ENCODE peak calls at places on chromosomes 4 and X, in ten cellular contexts. One of them, this sample, is unnamed.
A peak's percentile ranks its signal among the peaks of the same experiment; 100 is the strongest.

GRCh38 chrX:46687619-46688018 is 71.3 kb downstream of the SLC9A7 start:
- DNase-seq in heart right ventricle: no peak
- DNase-seq in tibial artery: no peak
- DNase-seq in spleen: no peak
- DNase-seq in psoas muscle: no peak
- DNase-seq in heart left ventricle: no peak
- DNase-seq in neuronal stem cell: no peak
- DNase-seq in CD8-positive, alpha-beta memory T cell: no peak
- DNase-seq in cardiac muscle cell: no peak
- DNase-seq in sigmoid colon: no peak
- DNase-seq in this sample: no peak

GRCh38 chrX:67564475-67564874 is 20.7 kb downstream of the AR start:
- DNase-seq in heart left ventricle: no peak
- DNase-seq in sigmoid colon: no peak
- DNase-seq in psoas muscle: no peak
- DNase-seq in CD8-positive, alpha-beta memory T cell: no peak
- DNase-seq in neuronal stem cell: no peak
- DNase-seq in cardiac muscle cell: no peak
- DNase-seq in heart right ventricle: no peak
- DNase-seq in tibial artery: no peak
- DNase-seq in spleen: no peak
- DNase-seq in this sample: no peak

GRCh38 chr4:86264269-86264668 is 95.6 kb downstream of the MAPK10 start:
- DNase-seq in CD8-positive, alpha-beta memory T cell: no peak
- DNase-seq in cardiac muscle cell: peak; percentile 9
- DNase-seq in heart left ventricle: no peak
- DNase-seq in spleen: no peak
- DNase-seq in neuronal stem cell: no peak
- DNase-seq in sigmoid colon: no peak
- DNase-seq in tibial artery: no peak
- DNase-seq in psoas muscle: no peak
- DNase-seq in heart right ventricle: no peak
- DNase-seq in this sample: no peak

GRCh38 chr4:121272526-121272925 is 108.3 kb downstream of the QRFPR start:
- DNase-seq in psoas muscle: no peak
- DNase-seq in sigmoid colon: no peak
- DNase-seq in spleen: no peak
- DNase-seq in neuronal stem cell: no peak
- DNase-seq in cardiac muscle cell: no peak
- DNase-seq in tibial artery: no peak
- DNase-seq in heart right ventricle: no peak
- DNase-seq in CD8-positive, alpha-beta memory T cell: no peak
- DNase-seq in heart left ventricle: no peak
- DNase-seq in this sample: no peak

GRCh38 chr4:157121396-157121795 is 45.4 kb downstream of the GLRB start:
- DNase-seq in cardiac muscle cell: no peak
- DNase-seq in heart left ventricle: no peak
- DNase-seq in neuronal stem cell: no peak
- DNase-seq in heart right ventricle: no peak
- DNase-seq in psoas muscle: no peak
- DNase-seq in sigmoid colon: no peak
- DNase-seq in spleen: no peak
- DNase-seq in CD8-positive, alpha-beta memory T cell: no peak
- DNase-seq in tibial artery: no peak
- DNase-seq in this sample: no peak

GRCh38 chr4:186161138-186161537 is 30.2 kb upstream of the CYP4V2 start:
- DNase-seq in heart left ventricle: no peak
- DNase-seq in neuronal stem cell: no peak
- DNase-seq in cardiac muscle cell: no peak
- DNase-seq in psoas muscle: no peak
- DNase-seq in spleen: no peak
- DNase-seq in CD8-positive, alpha-beta memory T cell: no peak
- DNase-seq in sigmoid colon: no peak
- DNase-seq in tibial artery: no peak
- DNase-seq in heart right ventricle: no peak
- DNase-seq in this sample: no peak

GRCh38 chrX:111823068-111823467 is 52.9 kb upstream of the TRPC5OS start:
- DNase-seq in sigmoid colon: no peak
- DNase-seq in CD8-positive, alpha-beta memory T cell: no peak
- DNase-seq in heart right ventricle: no peak
- DNase-seq in neuronal stem cell: peak; percentile 39
- DNase-seq in psoas muscle: no peak
- DNase-seq in tibial artery: no peak
- DNase-seq in cardiac muscle cell: peak; percentile 55
- DNase-seq in spleen: no peak
- DNase-seq in heart left ventricle: no peak
- DNase-seq in this sample: no peak

GRCh38 chrX:357693-358471 is 28.8 kb downstream of the PPP2R3B start:
- DNase-seq in tibial artery: peak; percentile 48
- DNase-seq in psoas muscle: no peak
- DNase-seq in cardiac muscle cell: no peak
- DNase-seq in heart right ventricle: no peak
- DNase-seq in spleen: peak; percentile 78
- DNase-seq in CD8-positive, alpha-beta memory T cell: no peak
- DNase-seq in sigmoid colon: no peak
- DNase-seq in neuronal stem cell: no peak
- DNase-seq in heart left ventricle: peak; percentile 24
- DNase-seq in this sample: peak; percentile 11

GRCh38 chr4:119041951-119042560 is 93.6 kb upstream of the MYOZ2 start:
- DNase-seq in CD8-positive, alpha-beta memory T cell: peak; percentile 28
- DNase-seq in neuronal stem cell: peak; percentile 65
- DNase-seq in psoas muscle: no peak
- DNase-seq in tibial artery: peak; percentile 75
- DNase-seq in spleen: no peak
- DNase-seq in cardiac muscle cell: peak; percentile 78
- DNase-seq in heart right ventricle: no peak
- DNase-seq in heart left ventricle: no peak
- DNase-seq in sigmoid colon: peak; percentile 79
- DNase-seq in this sample: peak; percentile 2

GRCh38 chr4:3864736-3865721 is 98.8 kb downstream of the ADRA2C start:
- DNase-seq in CD8-positive, alpha-beta memory T cell: no peak
- DNase-seq in neuronal stem cell: no peak
- DNase-seq in heart right ventricle: no peak
- DNase-seq in sigmoid colon: peak; percentile 45
- DNase-seq in spleen: peak; percentile 56
- DNase-seq in cardiac muscle cell: no peak
- DNase-seq in psoas muscle: no peak
- DNase-seq in tibial artery: peak; percentile 52
- DNase-seq in heart left ventricle: no peak
- DNase-seq in this sample: no peak

GRCh38 chr4:3863841-3864734 is 97.9 kb downstream of the ADRA2C start:
- DNase-seq in neuronal stem cell: no peak
- DNase-seq in tibial artery: no peak
- DNase-seq in sigmoid colon: peak; percentile 56
- DNase-seq in psoas muscle: no peak
- DNase-seq in CD8-positive, alpha-beta memory T cell: no peak
- DNase-seq in heart right ventricle: no peak
- DNase-seq in spleen: peak; percentile 71
- DNase-seq in cardiac muscle cell: no peak
- DNase-seq in heart left ventricle: no peak
- DNase-seq in this sample: no peak

GRCh38 chr4:3861720-3862639 is 95.8 kb downstream of the ADRA2C start:
- DNase-seq in tibial artery: no peak
- DNase-seq in neuronal stem cell: no peak
- DNase-seq in psoas muscle: no peak
- DNase-seq in spleen: no peak
- DNase-seq in CD8-positive, alpha-beta memory T cell: no peak
- DNase-seq in cardiac muscle cell: no peak
- DNase-seq in heart right ventricle: no peak
- DNase-seq in heart left ventricle: no peak
- DNase-seq in sigmoid colon: no peak
- DNase-seq in this sample: no peak

GRCh38 chr4:3860913-3861636 is 94.9 kb downstream of the ADRA2C start:
- DNase-seq in heart right ventricle: no peak
- DNase-seq in neuronal stem cell: no peak
- DNase-seq in cardiac muscle cell: no peak
- DNase-seq in psoas muscle: no peak
- DNase-seq in CD8-positive, alpha-beta memory T cell: no peak
- DNase-seq in heart left ventricle: no peak
- DNase-seq in spleen: no peak
- DNase-seq in tibial artery: no peak
- DNase-seq in sigmoid colon: no peak
- DNase-seq in this sample: no peak

GRCh38 chr4:3862640-3863420 is 96.6 kb downstream of the ADRA2C start:
- DNase-seq in psoas muscle: no peak
- DNase-seq in cardiac muscle cell: no peak
- DNase-seq in sigmoid colon: no peak
- DNase-seq in spleen: peak; percentile 71
- DNase-seq in CD8-positive, alpha-beta memory T cell: no peak
- DNase-seq in heart left ventricle: peak; percentile 44
- DNase-seq in tibial artery: no peak
- DNase-seq in neuronal stem cell: peak; percentile 51
- DNase-seq in heart right ventricle: peak; percentile 38
- DNase-seq in this sample: no peak
- H3K27me3 ChIP-seq in psoas muscle: no peaks in the 10 kb centered on the region
- H3K27me3 ChIP-seq in cardiac muscle cell: peaks cover 31% of the 10 kb centered on the region
- H3K27me3 ChIP-seq in sigmoid colon: peaks cover 52% of the 10 kb centered on the region
- H3K27me3 ChIP-seq in spleen: peaks cover 66% of the 10 kb centered on the region
- H3K27me3 ChIP-seq in CD8-positive, alpha-beta memory T cell: no peaks in the 10 kb centered on the region
- H3K27me3 ChIP-seq in heart left ventricle: peaks cover 33% of the 10 kb centered on the region
- H3K27me3 ChIP-seq in tibial artery: peaks cover 98% of the 10 kb centered on the region
- H3K27me3 ChIP-seq in neuronal stem cell: no peaks in the 10 kb centered on the region
- H3K27me3 ChIP-seq in heart right ventricle: peaks cover 63% of the 10 kb centered on the region
- H3K27me3 ChIP-seq in this sample: no peaks in the 10 kb centered on the region

GRCh38 chrX:9110808-9111207 is 76.9 kb upstream of the FAM9B start:
- DNase-seq in neuronal stem cell: no peak
- DNase-seq in heart left ventricle: no peak
- DNase-seq in sigmoid colon: no peak
- DNase-seq in CD8-positive, alpha-beta memory T cell: no peak
- DNase-seq in psoas muscle: no peak
- DNase-seq in cardiac muscle cell: no peak
- DNase-seq in spleen: no peak
- DNase-seq in tibial artery: no peak
- DNase-seq in heart right ventricle: no peak
- DNase-seq in this sample: no peak

GRCh38 chrX:9117851-9118250 is 83.9 kb upstream of the FAM9B start:
- DNase-seq in cardiac muscle cell: no peak
- DNase-seq in CD8-positive, alpha-beta memory T cell: no peak
- DNase-seq in sigmoid colon: no peak
- DNase-seq in heart left ventricle: no peak
- DNase-seq in heart right ventricle: no peak
- DNase-seq in tibial artery: no peak
- DNase-seq in psoas muscle: no peak
- DNase-seq in spleen: no peak
- DNase-seq in neuronal stem cell: no peak
- DNase-seq in this sample: no peak

DNA sequence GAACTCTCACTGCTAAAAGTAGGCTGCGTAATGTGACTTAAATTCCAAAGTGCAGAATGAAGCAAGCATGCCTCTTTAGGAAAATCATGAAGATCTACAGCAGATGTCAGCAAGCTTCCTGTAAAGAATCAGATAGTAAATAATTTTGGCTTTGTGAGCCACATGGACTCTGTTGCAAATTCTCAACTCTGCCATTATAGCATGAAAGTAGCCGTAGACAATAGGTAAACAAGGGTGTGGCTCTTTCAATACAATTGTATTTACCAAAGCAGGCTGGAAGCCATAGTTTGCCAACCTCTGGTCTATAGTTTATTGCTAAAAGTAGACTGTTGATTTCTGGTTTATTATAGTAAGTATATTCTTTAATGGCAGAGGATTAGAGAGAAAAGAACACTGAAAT is 80.3 kb upstream of the FAM9B start:
- DNase-seq in sigmoid colon: no peak
- DNase-seq in cardiac muscle cell: no peak
- DNase-seq in spleen: no peak
- DNase-seq in heart right ventricle: no peak
- DNase-seq in neuronal stem cell: no peak
- DNase-seq in heart left ventricle: no peak
- DNase-seq in tibial artery: no peak
- DNase-seq in CD8-positive, alpha-beta memory T cell: no peak
- DNase-seq in psoas muscle: no peak
- DNase-seq in this sample: no peak
- H3K27me3 ChIP-seq in sigmoid colon: no peaks in the 10 kb centered on the region
- H3K27me3 ChIP-seq in cardiac muscle cell: no peaks in the 10 kb centered on the region
- H3K27me3 ChIP-seq in spleen: no peaks in the 10 kb centered on the region
- H3K27me3 ChIP-seq in heart right ventricle: no peaks in the 10 kb centered on the region
- H3K27me3 ChIP-seq in neuronal stem cell: no peaks in the 10 kb centered on the region
- H3K27me3 ChIP-seq in heart left ventricle: no peaks in the 10 kb centered on the region
- H3K27me3 ChIP-seq in tibial artery: no peaks in the 10 kb centered on the region
- H3K27me3 ChIP-seq in CD8-positive, alpha-beta memory T cell: no peaks in the 10 kb centered on the region
- H3K27me3 ChIP-seq in psoas muscle: no peaks in the 10 kb centered on the region
- H3K27me3 ChIP-seq in this sample: no peaks in the 10 kb centered on the region

GRCh38 chr4:7390366-7390765 is 44.4 kb downstream of the PSAPL1 start:
- DNase-seq in tibial artery: no peak
- DNase-seq in sigmoid colon: no peak
- DNase-seq in heart right ventricle: no peak
- DNase-seq in spleen: peak; percentile 53
- DNase-seq in cardiac muscle cell: no peak
- DNase-seq in CD8-positive, alpha-beta memory T cell: no peak
- DNase-seq in neuronal stem cell: no peak
- DNase-seq in heart left ventricle: no peak
- DNase-seq in psoas muscle: no peak
- DNase-seq in this sample: no peak

GRCh38 chr4:7393491-7394183 is 41.1 kb downstream of the PSAPL1 start:
- DNase-seq in sigmoid colon: no peak
- DNase-seq in CD8-positive, alpha-beta memory T cell: no peak
- DNase-seq in spleen: peak; percentile 46
- DNase-seq in neuronal stem cell: no peak
- DNase-seq in heart right ventricle: no peak
- DNase-seq in psoas muscle: no peak
- DNase-seq in tibial artery: peak; percentile 52
- DNase-seq in heart left ventricle: no peak
- DNase-seq in cardiac muscle cell: no peak
- DNase-seq in this sample: no peak

GRCh38 chr4:7390906-7391636 is 43.7 kb downstream of the PSAPL1 start:
- DNase-seq in CD8-positive, alpha-beta memory T cell: no peak
- DNase-seq in heart right ventricle: no peak
- DNase-seq in heart left ventricle: no peak
- DNase-seq in sigmoid colon: no peak
- DNase-seq in spleen: peak; percentile 54
- DNase-seq in tibial artery: no peak
- DNase-seq in neuronal stem cell: no peak
- DNase-seq in cardiac muscle cell: no peak
- DNase-seq in psoas muscle: no peak
- DNase-seq in this sample: no peak

GRCh38 chr4:7392438-7393374 is 42.0 kb downstream of the PSAPL1 start:
- DNase-seq in neuronal stem cell: no peak
- DNase-seq in CD8-positive, alpha-beta memory T cell: no peak
- DNase-seq in tibial artery: peak; percentile 66
- DNase-seq in spleen: peak; percentile 54
- DNase-seq in heart left ventricle: peak; percentile 40
- DNase-seq in psoas muscle: peak; percentile 38
- DNase-seq in sigmoid colon: no peak
- DNase-seq in cardiac muscle cell: no peak
- DNase-seq in heart right ventricle: no peak
- DNase-seq in this sample: no peak

GRCh38 chr4:7391637-7392437 is 42.9 kb downstream of the PSAPL1 start:
- DNase-seq in heart left ventricle: no peak
- DNase-seq in cardiac muscle cell: no peak
- DNase-seq in sigmoid colon: no peak
- DNase-seq in spleen: peak; percentile 34
- DNase-seq in heart right ventricle: no peak
- DNase-seq in tibial artery: peak; percentile 55
- DNase-seq in psoas muscle: no peak
- DNase-seq in neuronal stem cell: no peak
- DNase-seq in CD8-positive, alpha-beta memory T cell: no peak
- DNase-seq in this sample: no peak
- H3K27me3 ChIP-seq in heart left ventricle: peaks cover 11% of the 10 kb centered on the region
- H3K27me3 ChIP-seq in cardiac muscle cell: no peaks in the 10 kb centered on the region
- H3K27me3 ChIP-seq in sigmoid colon: no peaks in the 10 kb centered on the region
- H3K27me3 ChIP-seq in spleen: peaks cover 31% of the 10 kb centered on the region
- H3K27me3 ChIP-seq in heart right ventricle: peaks cover 11% of the 10 kb centered on the region
- H3K27me3 ChIP-seq in tibial artery: peaks cover 31% of the 10 kb centered on the region
- H3K27me3 ChIP-seq in psoas muscle: no peaks in the 10 kb centered on the region
- H3K27me3 ChIP-seq in neuronal stem cell: no peaks in the 10 kb centered on the region
- H3K27me3 ChIP-seq in CD8-positive, alpha-beta memory T cell: no peaks in the 10 kb centered on the region
- H3K27me3 ChIP-seq in this sample: no peaks in the 10 kb centered on the region

GRCh38 chr4:152643153-152644035 is 36.4 kb downstream of the TMEM154 start:
- DNase-seq in sigmoid colon: no peak
- DNase-seq in spleen: peak; percentile 89
- DNase-seq in tibial artery: no peak
- DNase-seq in neuronal stem cell: no peak
- DNase-seq in heart left ventricle: no peak
- DNase-seq in CD8-positive, alpha-beta memory T cell: no peak
- DNase-seq in cardiac muscle cell: no peak
- DNase-seq in heart right ventricle: no peak
- DNase-seq in psoas muscle: no peak
- DNase-seq in this sample: peak; percentile 0
- H3K27me3 ChIP-seq in sigmoid colon: no peaks in the 10 kb centered on the region
- H3K27me3 ChIP-seq in spleen: no peaks in the 10 kb centered on the region
- H3K27me3 ChIP-seq in tibial artery: no peaks in the 10 kb centered on the region
- H3K27me3 ChIP-seq in neuronal stem cell: no peaks in the 10 kb centered on the region
- H3K27me3 ChIP-seq in heart left ventricle: no peaks in the 10 kb centered on the region
- H3K27me3 ChIP-seq in CD8-positive, alpha-beta memory T cell: no peaks in the 10 kb centered on the region
- H3K27me3 ChIP-seq in cardiac muscle cell: no peaks in the 10 kb centered on the region
- H3K27me3 ChIP-seq in heart right ventricle: no peaks in the 10 kb centered on the region
- H3K27me3 ChIP-seq in psoas muscle: no peaks in the 10 kb centered on the region
- H3K27me3 ChIP-seq in this sample: no peaks in the 10 kb centered on the region

This sample was measured in effector memory CD4-positive, alpha-beta T cell.